ENCODE peak calls at places on chromosome 2, in seven cellular contexts. B is CD8-positive, alpha-beta T cell; R is suprapubic skin; N is mammary epithelial cell; A is PC-9; M is AG04450; P is AG09309. J is an unnamed sample.

GRCh38 chr2:45636013-45636412 is 15.5 kb upstream of the PRKCE start:
- DNase-seq in B (no peak), M (no peak), N (no peak), R (no peak), A (peak), P (no peak), J (no peak)

GRCh38 chr2:37833420-37833819 is 91.7 kb upstream of the RMDN2 start:
- DNase-seq in A (no peak), R (no peak), M (no peak), P (no peak), B (no peak), N (peak), J (no peak)

GRCh38 chr2:162013514-162014205 is 60.4 kb downstream of the DPP4 start:
- DNase-seq in B (no peak), A (no peak), M (no peak), R (no peak), N (no peak), P (no peak), J (no peak)

GRCh38 chr2:42897386-42897785 is 105.0 kb upstream of the HAAO start:
- DNase-seq in M (no peak), B (no peak), A (no peak), R (no peak), N (no peak), P (no peak), J (no peak)

GRCh38 chr2:141610564-141610963 is 520.3 kb downstream of the LRP1B start:
- DNase-seq in R (no peak), M (no peak), B (no peak), N (no peak), A (no peak), P (no peak), J (no peak)

GRCh38 chr2:54871457-54872103 is 148.1 kb downstream of the EML6 start:
- DNase-seq in P (peak), B (no peak), A (peak), R (no peak), M (no peak), N (no peak), J (no peak)

GRCh38 chr2:134260726-134261125 is 6.9 kb downstream of the MGAT5 start:
- DNase-seq in P (peak), A (no peak), R (no peak), N (peak), M (peak), B (no peak), J (no peak)

GRCh38 chr2:55618025-55618648 is 715 bp upstream of the PPP4R3B start:
- DNase-seq in A (peak), R (no peak), B (peak), N (no peak), M (no peak), P (no peak), J (no peak)

GRCh38 chr2:23536326-23536725 is 151.3 kb downstream of the KLHL29 start:
- DNase-seq in B (no peak), M (no peak), A (no peak), P (no peak), R (no peak), N (no peak), J (no peak)

GRCh38 chr2:128380061-128380889 is 61.6 kb upstream of the HS6ST1 start:
- DNase-seq in R (peak), N (no peak), M (no peak), P (no peak), B (no peak), A (no peak), J (peak)

GRCh38 chr2:229835601-229836283 is 86.1 kb downstream of the TRIP12 start:
- DNase-seq in M (no peak), B (no peak), P (peak), A (no peak), R (no peak), N (peak), J (no peak)

GRCh38 chr2:211014376-211014775 is 458.0 kb downstream of the CPS1 start:
- DNase-seq in P (no peak), R (no peak), B (no peak), N (peak), M (no peak), A (no peak), J (no peak)

GRCh38 chr2:124112966-124113365 is 87.9 kb downstream of the CNTNAP5 start:
- DNase-seq in B (no peak), P (no peak), N (peak), R (no peak), M (no peak), A (no peak), J (no peak)

GRCh38 chr2:179184610-179185009 is 80.0 kb downstream of the SESTD1 start:
- DNase-seq in R (no peak), M (no peak), P (no peak), B (no peak), N (no peak), A (no peak), J (no peak)

GRCh38 chr2:190837417-190837816 is 43.2 kb upstream of the GLS start:
- DNase-seq in P (no peak), M (no peak), R (no peak), A (peak), B (no peak), N (peak), J (no peak)

GRCh38 chr2:42569116-42569711 is 782 bp downstream of the MTA3 start:
- DNase-seq in N (peak), A (no peak), M (no peak), B (peak), R (peak), P (no peak), J (no peak)

GRCh38 chr2:55168221-55169154 is 63.6 kb downstream of the CLHC1 start:
- DNase-seq in N (peak), P (peak), A (peak), R (no peak), M (no peak), B (peak), J (no peak)

GRCh38 chr2:226640501-226640900 is 159.1 kb downstream of the IRS1 start:
- DNase-seq in B (no peak), R (no peak), P (no peak), N (no peak), M (no peak), A (no peak), J (no peak)

GRCh38 chr2:36490749-36491148 is 107.2 kb downstream of the FEZ2 start:
- DNase-seq in A (no peak), P (no peak), R (no peak), N (no peak), M (no peak), B (no peak), J (no peak)

GRCh38 chr2:111647359-111647758 is 236.6 kb downstream of the ANAPC1 start:
- DNase-seq in P (no peak), A (no peak), M (no peak), N (no peak), B (no peak), R (no peak), J (no peak)

GRCh38 chr2:200225943-200226342 is 80.5 kb upstream of the SPATS2L start:
- DNase-seq in R (no peak), M (no peak), A (no peak), N (no peak), B (no peak), P (no peak), J (no peak)

GRCh38 chr2:230690439-230690838 is 22.2 kb upstream of the CAB39 start:
- DNase-seq in N (no peak), B (no peak), A (no peak), P (no peak), R (peak), M (no peak), J (no peak)

GRCh38 chr2:163407296-163407695 is 328.5 kb downstream of the FIGN start:
- DNase-seq in R (no peak), N (no peak), M (peak), A (no peak), P (peak), B (no peak), J (no peak)

GRCh38 chr2:24824966-24825882 is 32.0 kb downstream of the CENPO start:
- DNase-seq in R (peak), M (no peak), P (no peak), A (no peak), N (no peak), B (peak), J (no peak)

DNA sequence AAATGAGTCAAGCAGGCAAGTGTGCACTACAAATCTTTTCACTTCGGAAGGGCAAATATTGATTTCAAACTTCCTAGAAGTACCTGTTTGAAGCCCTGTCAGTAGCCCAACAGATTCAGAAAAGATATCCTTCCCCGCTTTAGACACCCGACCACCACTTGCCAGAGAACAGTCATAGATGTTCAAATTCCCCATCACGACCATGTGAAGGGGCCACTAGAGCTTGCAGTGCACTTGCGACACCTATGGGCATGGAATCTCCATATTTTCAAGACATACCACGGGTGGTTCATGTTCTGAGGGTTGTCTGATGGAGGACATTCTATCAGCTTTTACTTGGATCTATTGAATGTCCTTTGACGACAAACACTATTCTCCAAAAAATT is 23.8 kb downstream of the GNLY start:
- DNase-seq in B (no peak), M (no peak), P (no peak), A (no peak), R (no peak), N (no peak), J (no peak)
- TF ChIP-seq CTCF in B (no peak), M (no peak), P (no peak), A (peak), R (no peak), N (no peak), J (peak)

GRCh38 chr2:146927080-146927714 is 917.6 kb upstream of the ACVR2A start:
- DNase-seq in A (no peak), P (no peak), B (no peak), N (peak), M (no peak), R (peak), J (no peak)
- TF ChIP-seq CTCF in A (peak), P (peak), B (no peak), N (peak), M (peak), R (peak), J (peak)

GRCh38 chr2:120550893-120551446 is 184.7 kb upstream of the GLI2 start:
- DNase-seq in M (no peak), B (no peak), N (no peak), R (no peak), A (no peak), P (no peak), J (peak)
- TF ChIP-seq CTCF in M (no peak), B (no peak), N (no peak), R (no peak), A (no peak), P (no peak), J (no peak)

DNA sequence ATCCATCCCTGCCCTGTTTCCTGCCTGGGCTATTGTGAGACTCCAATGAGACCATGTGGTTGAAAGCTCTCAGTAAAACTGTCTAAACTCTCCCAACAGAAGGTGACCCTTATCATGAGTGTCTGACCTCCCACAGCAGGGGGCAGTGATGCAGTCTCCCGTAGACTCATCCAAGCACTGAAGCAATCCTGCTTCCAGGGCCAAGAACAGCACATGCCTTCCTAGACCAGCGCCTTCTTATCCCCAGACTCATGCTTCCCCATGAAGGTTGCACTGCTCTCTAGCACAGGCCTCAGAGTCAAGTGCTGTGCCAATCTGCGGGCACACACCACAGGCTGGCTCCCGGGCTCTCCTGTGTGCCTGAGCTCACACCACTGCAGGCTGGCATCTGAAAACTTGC is 112.3 kb downstream of the TNS1 start:
- DNase-seq in R (no peak), N (no peak), A (peak), B (no peak), M (peak), P (peak), J (no peak)
- TF ChIP-seq CTCF in R (peak), N (no peak), A (no peak), B (no peak), M (peak), P (peak), J (peak)

DNA sequence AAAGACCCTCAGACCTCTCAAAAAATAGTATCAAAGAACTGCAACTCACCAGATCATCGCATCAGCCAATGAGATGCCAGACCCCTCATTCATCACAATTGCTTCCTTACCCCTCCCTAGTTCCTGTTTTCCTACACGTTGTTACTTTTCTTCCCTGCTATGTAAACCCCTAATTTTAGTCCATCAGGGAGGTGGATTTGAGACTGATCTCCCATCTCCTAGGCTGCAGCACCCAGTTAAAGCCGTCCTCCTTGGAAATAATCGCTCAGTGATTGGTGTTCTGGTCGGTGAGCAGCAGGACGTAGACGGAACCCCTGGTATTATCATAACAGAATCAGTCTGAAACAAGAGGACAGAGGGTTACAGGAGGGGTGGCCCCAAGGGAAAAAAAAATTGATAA is 44.0 kb upstream of the MAP4K4 start:
- DNase-seq in P (no peak), N (no peak), B (no peak), M (no peak), A (no peak), R (no peak), J (no peak)
- TF ChIP-seq CTCF in P (no peak), N (no peak), B (no peak), M (no peak), A (no peak), R (no peak), J (no peak)

GRCh38 chr2:70923378-70924015 is 12.2 kb upstream of the ATP6V1B1 start:
- DNase-seq in R (peak), B (no peak), P (no peak), M (no peak), A (no peak), N (no peak), J (peak)
- TF ChIP-seq CTCF in R (no peak), B (no peak), P (peak), M (no peak), A (peak), N (peak), J (peak)